ENCODE peak calls at places on chromosomes 3 and 15, in four cellular contexts. B, O, A and L are unnamed samples. For H3K27me3, the result is how much of the 10 kb centered on the place peaks cover.

GRCh38 chr15:24269166-24269571 is 406.4 kb upstream of the NPAP1 start:
- DNase-seq in A (no peak), O (no peak), B (no peak), L (no peak)

GRCh38 chr3:149625795-149626194 is 32.0 kb downstream of the WWTR1 start:
- DNase-seq in A (no peak), O (no peak), B (no peak), L (no peak)

GRCh38 chr3:30989266-30989799 is 94.9 kb upstream of the GADL1 start:
- DNase-seq in B (no peak), O (no peak), A (no peak), L (no peak)

GRCh38 chr15:89898628-89899302 is 5.0 kb upstream of the AP3S2 start:
- DNase-seq in O (no peak), B (no peak), A (no peak), L (no peak)

GRCh38 chr3:29889230-29889629 is 608.4 kb downstream of the RBMS3 start:
- DNase-seq in A (no peak), B (no peak), O (no peak), L (no peak)

GRCh38 chr3:13709706-13710105 is 160.8 kb downstream of the FBLN2 start:
- DNase-seq in O (no peak), B (no peak), A (no peak), L (no peak)

GRCh38 chr3:12193485-12194165 is 34.9 kb upstream of the TIMP4 start:
- DNase-seq in B (peak), O (no peak), A (no peak), L (peak)

GRCh38 chr3:174540081-174540480 is 319.1 kb upstream of the NAALADL2 start:
- DNase-seq in O (no peak), B (no peak), A (no peak), L (no peak)

GRCh38 chr15:99432271-99433025 is 133.3 kb upstream of the MEF2A start:
- DNase-seq in A (no peak), B (peak), O (peak), L (no peak)

GRCh38 chr3:109927726-109928125 is 590.4 kb upstream of the DPPA4 start:
- DNase-seq in B (no peak), A (no peak), O (no peak), L (no peak)

GRCh38 chr3:46143951-46144473 is 64.1 kb downstream of the CCR1 start:
- DNase-seq in A (no peak), B (no peak), O (no peak), L (no peak)

GRCh38 chr3:81816473-81817260 is 55.2 kb upstream of the GBE1 start:
- DNase-seq in O (no peak), A (no peak), B (no peak), L (no peak)

GRCh38 chr15:65529754-65530317 is 427 bp upstream of the HACD3 start:
- DNase-seq in A (no peak), O (no peak), B (no peak), L (no peak)
- H3K4me3 ChIP-seq in A (peak), O (peak), B (peak), L (peak)

DNA sequence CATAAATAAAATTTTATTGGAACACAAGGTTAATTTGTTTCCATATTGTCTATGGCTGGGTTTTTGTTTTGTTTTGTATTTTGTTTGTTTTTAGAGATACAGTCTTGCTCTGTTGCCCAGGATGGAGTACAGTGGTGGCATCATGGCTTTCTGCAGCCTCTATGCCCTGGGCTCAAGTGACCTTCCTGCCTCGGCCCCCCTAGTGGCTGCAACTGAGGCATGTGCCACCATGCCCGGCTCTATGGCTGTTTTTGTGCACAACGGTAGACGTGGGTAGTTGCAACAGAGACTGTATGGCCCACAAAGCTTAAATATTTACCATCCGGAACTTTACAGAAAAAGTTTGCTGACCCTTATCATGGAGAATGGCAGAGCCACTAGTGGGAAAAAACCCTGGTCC is 46.8 kb upstream of the C3orf70 start:
- DNase-seq in B (no peak), O (no peak), A (no peak), L (no peak)
- TF ChIP-seq CTCF in B (no peak), O (no peak), A (no peak), L (no peak)

DNA sequence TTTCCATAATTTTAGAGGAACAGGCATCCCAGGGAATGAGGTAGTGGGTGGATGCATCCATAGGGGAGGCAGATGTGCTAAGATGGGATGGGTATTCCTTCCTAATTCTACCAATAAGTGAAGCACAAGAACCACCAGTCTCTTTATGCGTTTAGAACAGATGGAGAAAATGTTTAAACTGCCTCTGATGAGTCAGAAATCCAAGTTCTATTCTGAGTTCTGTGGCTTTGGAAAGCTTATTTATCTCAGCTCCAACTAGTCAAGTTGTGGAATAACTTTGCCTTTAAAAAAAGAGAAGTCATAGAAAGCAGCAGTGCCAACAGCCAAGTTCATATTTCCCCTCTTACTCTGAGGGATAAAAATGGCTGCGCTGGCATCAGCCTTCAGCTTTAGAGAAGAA is 761.7 kb downstream of the IGSF11 start:
- DNase-seq in O (no peak), A (no peak), B (no peak), L (no peak)
- H3K27me3 ChIP-seq in O (under half), A (under half), B (under half), L (under half)

DNA sequence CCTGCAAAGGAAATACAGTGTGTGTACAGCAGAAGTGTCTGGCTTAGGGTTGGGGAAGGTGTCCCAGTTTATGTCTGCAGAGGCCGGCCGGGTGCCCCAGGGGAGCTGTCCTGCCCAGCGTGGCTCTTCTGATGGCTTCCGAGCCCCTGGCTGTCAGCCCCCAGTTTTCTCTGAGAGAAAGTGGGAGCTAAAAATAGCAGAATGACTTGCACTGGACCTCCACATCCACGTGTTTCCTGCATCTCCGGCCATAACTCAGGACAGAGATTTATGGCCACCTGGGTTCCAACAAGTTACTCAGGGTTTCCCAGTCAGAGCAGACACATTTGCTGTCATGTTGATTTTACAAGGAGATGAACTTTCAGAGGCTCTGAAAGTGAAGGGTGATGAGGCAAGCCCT is 192.0 kb downstream of the ATP10A start:
- DNase-seq in A (peak), O (no peak), B (peak), L (no peak)
- H3K4me3 ChIP-seq in A (peak), O (no peak), B (no peak), L (no peak)

DNA sequence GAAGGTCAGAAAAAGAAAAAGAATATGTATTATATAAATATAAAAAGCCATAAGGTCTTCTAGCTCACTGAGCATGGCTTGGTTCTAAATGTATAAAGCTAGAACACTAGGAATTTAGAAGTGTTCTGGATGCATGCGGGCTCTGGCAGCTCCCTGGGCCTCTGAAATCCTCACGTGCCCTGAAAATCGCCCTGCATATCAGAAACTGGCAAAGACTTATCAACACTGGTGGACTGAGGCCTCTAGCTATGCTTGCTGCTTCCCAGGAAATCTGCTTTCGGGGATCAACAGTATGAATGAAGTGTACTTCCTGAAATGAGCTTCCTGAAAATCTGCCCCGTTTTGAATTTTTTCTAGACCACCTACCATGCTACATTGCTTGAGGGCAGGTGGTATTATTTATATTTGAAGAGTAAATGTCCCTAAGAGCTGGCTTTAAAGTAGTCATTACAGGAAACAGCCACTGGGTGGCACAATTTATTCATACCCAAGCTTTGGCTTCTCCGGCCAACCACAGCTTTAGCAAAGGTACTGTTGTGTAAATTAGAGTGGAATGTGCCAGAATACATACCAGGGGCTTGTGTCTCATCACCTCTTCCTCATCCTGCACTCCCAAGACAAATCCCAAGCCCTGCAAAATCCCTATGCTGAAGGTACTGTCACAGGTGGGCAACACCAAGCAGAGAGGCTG is 17.7 kb downstream of the CRTAP start:
- DNase-seq in B (peak), A (no peak), O (no peak), L (peak)
- TF ChIP-seq CTCF in B (peak), A (peak), O (peak), L (peak)

DNA sequence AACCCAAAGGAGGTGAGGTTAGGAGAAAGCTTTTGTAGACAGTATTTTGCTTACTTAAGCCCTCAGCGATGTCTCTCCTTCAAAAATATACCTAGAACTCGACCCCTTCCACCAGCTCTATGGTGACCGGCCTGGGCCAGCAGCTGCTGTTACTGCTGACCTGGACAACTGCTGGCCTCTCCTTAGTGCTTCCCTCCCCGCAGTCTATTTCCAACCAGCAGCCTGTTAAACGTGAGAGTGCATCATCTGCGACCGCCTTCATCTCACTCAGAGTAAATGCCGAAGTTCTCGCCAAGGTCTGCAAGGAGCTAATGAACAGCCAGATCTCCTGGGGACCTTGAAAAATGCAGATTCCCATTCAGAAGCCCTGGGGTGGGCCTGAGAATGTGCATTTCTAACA is 86.7 kb downstream of the RPLP1 start:
- DNase-seq in A (no peak), O (no peak), B (no peak), L (no peak)
- H3K27me3 ChIP-seq in A (under half), O (under half), B (under half), L (under half)

DNA sequence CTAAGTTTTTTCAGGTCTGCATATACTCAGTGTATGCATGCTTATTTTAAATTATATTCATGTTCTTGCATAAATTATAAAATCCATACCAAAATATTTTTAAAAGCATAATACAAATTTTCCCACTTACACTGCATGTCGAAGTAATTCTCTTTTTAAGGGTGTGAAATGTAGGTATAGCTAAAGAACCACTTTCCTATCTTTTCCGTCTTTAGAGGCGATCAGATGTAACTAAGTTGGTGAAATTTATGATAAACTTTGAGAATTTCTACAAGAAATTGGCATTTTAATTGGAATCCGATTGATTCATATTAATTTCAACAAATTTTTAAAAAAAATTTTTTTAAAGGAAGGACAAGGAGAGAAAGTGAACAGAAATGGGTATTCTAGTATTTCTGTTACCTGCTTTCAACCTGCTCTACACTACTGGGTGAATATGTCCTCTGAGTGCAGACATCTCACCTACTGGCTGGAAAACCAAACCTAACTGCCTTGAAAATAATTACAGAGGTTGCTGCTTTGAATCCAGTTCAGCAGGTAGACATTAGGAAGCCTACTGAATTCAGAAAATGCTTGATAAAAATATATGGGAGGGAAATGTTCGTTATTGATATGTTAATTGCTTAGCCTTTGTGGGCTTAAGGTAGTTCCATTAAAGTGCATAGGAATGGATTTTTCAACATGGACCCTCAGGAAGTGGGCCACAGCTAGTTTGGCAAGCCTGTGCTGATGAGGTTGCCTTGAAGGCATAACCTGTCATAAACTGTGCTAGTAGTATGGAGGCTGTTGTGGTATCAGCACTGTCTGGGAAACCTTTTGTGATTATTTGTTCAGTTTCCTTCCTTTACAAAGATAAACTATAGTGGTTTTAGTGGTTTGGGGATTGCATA is 5.1 kb downstream of the TRIM71 start:
- DNase-seq in O (no peak), A (no peak), B (no peak), L (no peak)
- H3K4me3 ChIP-seq in O (no peak), A (no peak), B (no peak), L (no peak)

GRCh38 chr3:57006048-57006709 is 54.3 kb upstream of the SPATA12 start:
- DNase-seq in O (peak), A (no peak), B (no peak), L (no peak)

GRCh38 chr3:57007513-57008415 is 52.7 kb upstream of the SPATA12 start:
- DNase-seq in O (peak), B (peak), A (peak), L (peak)

GRCh38 chr3:57009367-57009766 is 51.1 kb upstream of the SPATA12 start:
- DNase-seq in O (no peak), A (no peak), B (no peak), L (no peak)

GRCh38 chr3:57004154-57004730 is 56.2 kb upstream of the SPATA12 start:
- DNase-seq in A (no peak), B (no peak), O (no peak), L (no peak)

GRCh38 chr3:57006949-57007419 is 53.5 kb upstream of the SPATA12 start:
- DNase-seq in B (peak), O (no peak), A (no peak), L (peak)
- TF ChIP-seq CTCF in B (no peak), O (no peak), A (no peak), L (no peak)

GRCh38 chr3:39013921-39014509 is 37.7 kb downstream of the SCN11A start:
- DNase-seq in B (no peak), O (no peak), A (no peak), L (no peak)
- H3K27me3 ChIP-seq in B (under half), O (under half), A (under half), L (under half)